ENCODE peak calls at places on chromosomes 2 and 18, in eight cellular contexts. L is HEK293T; J is Peyer's patch; D is lower lobe of right lung; K is endothelial cell; Q is ureter; F is stimulated activated CD4-positive, alpha-beta T cell treated with anti-CD3 and anti-CD28 coated beads, Interleukin-2, amount 100 ng/mL, for 48 hours; U is HL-60. G is an unnamed sample.

GRCh38 chr2:28558421-28558820 is 62.6 kb downstream of the PLB1 start:
- DNase-seq in L (no peak), J (no peak), D (no peak), K (no peak), Q (no peak), F (no peak), U (no peak), G (no peak)

GRCh38 chr2:219571311-219572236 is at the start of gene OBSL1:
- DNase-seq in L (peak), J (no peak), D (peak), K (peak), Q (peak), F (no peak), U (peak), G (no peak)

GRCh38 chr18:13179566-13180113 is 38.9 kb upstream of the LDLRAD4 start:
- DNase-seq in L (no peak), J (no peak), D (no peak), K (no peak), Q (no peak), F (no peak), U (no peak), G (no peak)

GRCh38 chr18:36638224-36638623 is 190.6 kb downstream of the TPGS2 start:
- DNase-seq in L (no peak), J (no peak), D (no peak), K (no peak), Q (no peak), F (no peak), U (no peak), G (no peak)

GRCh38 chr2:156199588-156199987 is 132.9 kb downstream of the NR4A2 start:
- DNase-seq in L (no peak), J (no peak), D (no peak), K (no peak), Q (no peak), F (no peak), U (no peak), G (no peak)

GRCh38 chr18:76494541-76495403 is at the start of gene ZNF516:
- DNase-seq in L (no peak), J (no peak), D (peak), K (peak), Q (peak), F (no peak), U (peak), G (peak)

GRCh38 chr2:78839259-78839658 is 186.2 kb upstream of the REG3G start:
- DNase-seq in L (no peak), J (no peak), D (no peak), K (no peak), Q (no peak), F (no peak), U (no peak), G (no peak)

GRCh38 chr2:23545391-23545790 is 160.4 kb downstream of the KLHL29 start:
- DNase-seq in L (no peak), J (no peak), D (no peak), K (no peak), Q (no peak), F (no peak), U (peak), G (no peak)

GRCh38 chr18:24656571-24656971 is 196.1 kb downstream of the HRH4 start:
- DNase-seq in L (no peak), J (no peak), D (no peak), K (no peak), Q (no peak), F (no peak), U (no peak), G (no peak)

GRCh38 chr2:144682248-144682647 is 162.3 kb upstream of the ZEB2 start:
- DNase-seq in L (no peak), J (no peak), D (no peak), K (no peak), Q (no peak), F (no peak), U (no peak), G (no peak)

GRCh38 chr2:6791682-6792081 is 74.0 kb downstream of the CMPK2 start:
- DNase-seq in L (no peak), J (no peak), D (no peak), K (no peak), Q (no peak), F (no peak), U (no peak), G (no peak)

GRCh38 chr18:35422227-35422626 is 45.1 kb upstream of the ZNF396 start:
- DNase-seq in L (no peak), J (no peak), D (no peak), K (no peak), Q (no peak), F (no peak), U (no peak), G (no peak)

GRCh38 chr2:218063541-218064295 is 5.3 kb upstream of the RUFY4 start:
- DNase-seq in L (no peak), J (no peak), D (peak), K (no peak), Q (no peak), F (no peak), U (no peak), G (no peak)